ENCODE peak calls at places on chromosomes 16 and 17, in seven cellular contexts. M, P, E, Z, Y, R and W are unnamed samples.

GRCh38 chr16:70465999-70466811 is 11.8 kb downstream of the FCSK start:
- DNase-seq in Z (no peak), R (no peak), M (no peak), P (no peak), E (no peak), Y (no peak), W (no peak)

GRCh38 chr16:89744813-89745212 is 23.5 kb downstream of the ZNF276 start:
- DNase-seq in M (no peak), E (no peak), R (no peak), Z (peak; percentile 52), Y (no peak), P (no peak), W (no peak)

GRCh38 chr17:57283203-57283971 is 27.1 kb downstream of the MSI2 start:
- DNase-seq in E (no peak), M (no peak), R (no peak), Z (no peak), Y (no peak), P (no peak), W (no peak)

GRCh38 chr17:31061678-31062077 is 33.1 kb upstream of the NF1 start:
- DNase-seq in P (no peak), Z (no peak), R (peak; percentile 73), Y (peak; percentile 75), M (no peak), E (no peak), W (no peak)

GRCh38 chr16:19085679-19086200 is 18.3 kb downstream of the COQ7 start:
- DNase-seq in Z (no peak), P (no peak), Y (no peak), E (no peak), M (no peak), R (peak; percentile 39), W (no peak)

GRCh38 chr16:149024-149675 is 3.3 kb upstream of the HBZ start:
- DNase-seq in P (no peak), R (no peak), Z (no peak), Y (no peak), E (no peak), M (no peak), W (no peak)

GRCh38 chr16:29900102-29900887 is at the start of gene ASPHD1:
- DNase-seq in Z (peak; percentile 71), M (peak; percentile 25), R (peak; percentile 88), P (peak; percentile 42), E (peak; percentile 66), Y (peak; percentile 85), W (no peak)

GRCh38 chr16:56672761-56673536 is 3.3 kb downstream of the MT1H start:
- DNase-seq in Y (peak; percentile 16), M (no peak), R (no peak), P (no peak), Z (no peak), E (no peak), W (no peak)

GRCh38 chr16:84138824-84139627 is 6.0 kb downstream of the HSDL1 start:
- DNase-seq in E (no peak), M (no peak), Z (no peak), R (peak; percentile 73), Y (peak; percentile 49), P (peak; percentile 19), W (no peak)

GRCh38 chr17:82235056-82235774 is 6.4 kb downstream of the SLC16A3 start:
- DNase-seq in R (no peak), Z (peak; percentile 14), P (no peak), E (no peak), M (no peak), Y (no peak), W (no peak)

GRCh38 chr16:25064967-25065366 is 46.6 kb upstream of the LCMT1 start:
- DNase-seq in M (no peak), P (no peak), Z (no peak), R (no peak), Y (peak; percentile 8), E (no peak), W (no peak)

GRCh38 chr17:54452666-54453348 is 447.8 kb upstream of the TOM1L1 start:
- DNase-seq in Z (no peak), E (no peak), M (no peak), P (no peak), R (no peak), Y (no peak), W (no peak)

GRCh38 chr16:82152192-82152591 is 17.8 kb downstream of the MPHOSPH6 start:
- DNase-seq in R (no peak), Z (no peak), P (no peak), M (no peak), Y (no peak), E (no peak), W (no peak)
- H3K36me3 ChIP-seq in R (peaks cover 26% of the 10 kb centered on the region), Z (peaks cover 42% of the 10 kb centered on the region), P (no peaks in the 10 kb centered on the region), M (no peaks in the 10 kb centered on the region), Y (peaks cover 13% of the 10 kb centered on the region), E (peaks cover 1% of the 10 kb centered on the region), W (peaks cover 7% of the 10 kb centered on the region)

GRCh38 chr16:67444259-67445125 is 13.6 kb downstream of the HSD11B2 start:
- DNase-seq in P (no peak), M (no peak), R (no peak), Y (peak; percentile 63), Z (no peak), E (no peak), W (no peak)

GRCh38 chr16:67445126-67445426 is 14.2 kb downstream of the HSD11B2 start:
- DNase-seq in M (no peak), R (no peak), Z (no peak), E (no peak), Y (no peak), P (no peak), W (no peak)

GRCh38 chr16:67441907-67442306 is 11.0 kb downstream of the HSD11B2 start:
- DNase-seq in Z (peak; percentile 41), M (no peak), R (no peak), E (no peak), Y (no peak), P (no peak), W (no peak)

GRCh38 chr16:67442581-67443255 is 11.8 kb downstream of the HSD11B2 start:
- DNase-seq in M (no peak), R (no peak), Y (no peak), E (no peak), Z (no peak), P (no peak), W (no peak)

GRCh38 chr16:67443299-67443698 is 12.4 kb downstream of the HSD11B2 start:
- DNase-seq in E (no peak), Z (peak; percentile 64), M (no peak), Y (no peak), P (no peak), R (no peak), W (no peak)
- H3K36me3 ChIP-seq in E (peaks cover 45% of the 10 kb centered on the region), Z (peaks cover 20% of the 10 kb centered on the region), M (peaks cover 3% of the 10 kb centered on the region), Y (no peaks in the 10 kb centered on the region), P (peaks cover 7% of the 10 kb centered on the region), R (no peaks in the 10 kb centered on the region), W (peaks cover 6% of the 10 kb centered on the region)

GRCh38 chr17:40456396-40456951 is 13.2 kb downstream of the IGFBP4 start:
- DNase-seq in Y (no peak), E (no peak), M (no peak), R (no peak), P (no peak), Z (no peak), W (no peak)
- H3K36me3 ChIP-seq in Y (peaks cover 7% of the 10 kb centered on the region), E (no peaks in the 10 kb centered on the region), M (peaks cover 6% of the 10 kb centered on the region), R (no peaks in the 10 kb centered on the region), P (no peaks in the 10 kb centered on the region), Z (peaks cover 52% of the 10 kb centered on the region), W (peaks cover 22% of the 10 kb centered on the region)

GRCh38 chr17:67349420-67349819 is 17.0 kb downstream of the PSMD12 start:
- DNase-seq in M (no peak), R (no peak), Y (no peak), Z (no peak), P (no peak), E (no peak), W (no peak)

GRCh38 chr17:67358612-67359011 is 7.8 kb downstream of the PSMD12 start:
- DNase-seq in E (no peak), P (no peak), Y (no peak), R (no peak), M (no peak), Z (no peak), W (no peak)

GRCh38 chr17:67353929-67354557 is 12.3 kb downstream of the PSMD12 start:
- DNase-seq in E (no peak), M (no peak), R (no peak), Y (peak; percentile 32), Z (no peak), P (no peak), W (no peak)

GRCh38 chr17:67347826-67348225 is 18.6 kb downstream of the PSMD12 start:
- DNase-seq in Y (no peak), M (no peak), P (no peak), E (no peak), R (no peak), Z (no peak), W (no peak)

DNA sequence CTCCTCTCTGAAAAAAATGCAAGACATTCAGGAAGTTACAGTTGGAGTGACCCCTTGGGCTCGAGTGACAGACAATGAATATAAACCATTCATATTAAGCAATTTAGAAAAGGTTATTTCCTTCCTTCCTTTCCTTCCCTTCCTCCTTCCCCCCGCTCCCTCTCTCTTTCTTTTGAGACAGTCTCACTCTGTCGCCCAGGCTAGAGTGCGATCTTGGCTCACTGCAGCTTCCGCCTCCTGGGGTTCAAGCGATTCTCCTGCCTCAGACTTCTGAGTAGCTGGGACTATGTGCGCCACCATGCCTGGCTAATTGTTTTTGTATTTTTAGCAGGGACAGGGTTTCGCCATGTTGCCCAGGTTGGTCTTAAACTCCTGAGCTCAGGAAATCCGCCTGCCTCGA is 13.2 kb downstream of the PSMD12 start:
- DNase-seq in Y (peak; percentile 18), R (no peak), Z (no peak), P (no peak), E (no peak), M (no peak), W (no peak)
- H3K36me3 ChIP-seq in Y (peaks cover 32% of the 10 kb centered on the region), R (peaks cover 69% of the 10 kb centered on the region), Z (peaks cover 92% of the 10 kb centered on the region), P (peaks cover 1% of the 10 kb centered on the region), E (peaks cover 15% of the 10 kb centered on the region), M (peaks cover 15% of the 10 kb centered on the region), W (peaks cover 4% of the 10 kb centered on the region)

GRCh38 chr17:19244796-19245195 is 7.6 kb downstream of the EPN2 start:
- DNase-seq in Z (no peak), P (no peak), M (no peak), Y (no peak), E (no peak), R (no peak), W (no peak)
- H3K36me3 ChIP-seq in Z (no peaks in the 10 kb centered on the region), P (no peaks in the 10 kb centered on the region), M (no peaks in the 10 kb centered on the region), Y (no peaks in the 10 kb centered on the region), E (no peaks in the 10 kb centered on the region), R (no peaks in the 10 kb centered on the region), W (no peaks in the 10 kb centered on the region)

GRCh38 chr16:48542020-48542473 is 67.9 kb downstream of the N4BP1 start:
- DNase-seq in Y (peak; percentile 36), R (peak; percentile 51), P (peak; percentile 42), Z (peak; percentile 55), E (no peak), M (no peak), W (no peak)
- H3K36me3 ChIP-seq in Y (peaks cover 3% of the 10 kb centered on the region), R (no peaks in the 10 kb centered on the region), P (no peaks in the 10 kb centered on the region), Z (peaks cover 49% of the 10 kb centered on the region), E (peaks cover 15% of the 10 kb centered on the region), M (no peaks in the 10 kb centered on the region), W (peaks cover 18% of the 10 kb centered on the region)

GRCh38 chr16:88716601-88717001 is 10.3 kb downstream of the CTU2 start:
- DNase-seq in R (no peak), M (no peak), E (no peak), P (no peak), Y (no peak), Z (no peak), W (no peak)
- H3K36me3 ChIP-seq in R (no peaks in the 10 kb centered on the region), M (peaks cover 4% of the 10 kb centered on the region), E (peaks cover 67% of the 10 kb centered on the region), P (peaks cover 26% of the 10 kb centered on the region), Y (no peaks in the 10 kb centered on the region), Z (peaks cover 83% of the 10 kb centered on the region), W (peaks cover 31% of the 10 kb centered on the region)